ENCODE peak calls at places on chromosomes 16 and 17, in eight cellular contexts. One of them, this sample, is unnamed.

GRCh38 chr17:48528153-48528912 is 2.5 kb downstream of the HOXB1 start:
- DNase-seq in IMR-90: no peak
- DNase-seq in stomach: no peak
- DNase-seq in neural crest cell: no peak
- DNase-seq in ovary: no peak
- DNase-seq in astrocyte of the spinal cord: no peak
- DNase-seq in transverse colon: no peak
- DNase-seq in thoracic aorta: no peak
- DNase-seq in this sample: no peak

GRCh38 chr17:82188001-82188961 is 24.4 kb downstream of the CCDC57 start:
- DNase-seq in stomach: no peak
- DNase-seq in thoracic aorta: no peak
- DNase-seq in transverse colon: no peak
- DNase-seq in ovary: no peak
- DNase-seq in neural crest cell: no peak
- DNase-seq in astrocyte of the spinal cord: no peak
- DNase-seq in IMR-90: no peak
- DNase-seq in this sample: no peak

GRCh38 chr16:79601978-79602609 is 1.6 kb upstream of the MAF start:
- DNase-seq in astrocyte of the spinal cord: peak
- DNase-seq in ovary: peak
- DNase-seq in stomach: peak
- DNase-seq in IMR-90: peak
- DNase-seq in transverse colon: peak
- DNase-seq in thoracic aorta: peak
- DNase-seq in neural crest cell: peak
- DNase-seq in this sample: peak

GRCh38 chr17:50501054-50501453 is 7.2 kb upstream of the MYCBPAP start:
- DNase-seq in neural crest cell: peak
- DNase-seq in stomach: peak
- DNase-seq in transverse colon: peak
- DNase-seq in thoracic aorta: no peak
- DNase-seq in ovary: no peak
- DNase-seq in astrocyte of the spinal cord: no peak
- DNase-seq in IMR-90: no peak
- DNase-seq in this sample: no peak

GRCh38 chr17:6376901-6377300 is 58.0 kb downstream of the AIPL1 start:
- DNase-seq in thoracic aorta: no peak
- DNase-seq in IMR-90: no peak
- DNase-seq in ovary: no peak
- DNase-seq in neural crest cell: peak
- DNase-seq in astrocyte of the spinal cord: no peak
- DNase-seq in stomach: no peak
- DNase-seq in transverse colon: no peak
- DNase-seq in this sample: no peak

GRCh38 chr16:70298988-70299938 is at the start of gene DDX19B:
- DNase-seq in ovary: peak
- DNase-seq in neural crest cell: peak
- DNase-seq in IMR-90: peak
- DNase-seq in transverse colon: peak
- DNase-seq in astrocyte of the spinal cord: peak
- DNase-seq in stomach: peak
- DNase-seq in thoracic aorta: peak
- DNase-seq in this sample: peak

GRCh38 chr16:27526169-27526568 is 23.5 kb downstream of the GTF3C1 start:
- DNase-seq in transverse colon: no peak
- DNase-seq in astrocyte of the spinal cord: no peak
- DNase-seq in IMR-90: no peak
- DNase-seq in ovary: no peak
- DNase-seq in neural crest cell: no peak
- DNase-seq in stomach: peak
- DNase-seq in thoracic aorta: no peak
- DNase-seq in this sample: peak

GRCh38 chr16:66007717-66008116 is 358.8 kb upstream of the CDH5 start:
- DNase-seq in transverse colon: no peak
- DNase-seq in thoracic aorta: no peak
- DNase-seq in neural crest cell: no peak
- DNase-seq in stomach: no peak
- DNase-seq in IMR-90: peak
- DNase-seq in astrocyte of the spinal cord: peak
- DNase-seq in ovary: no peak
- DNase-seq in this sample: no peak

GRCh38 chr17:47831934-47832327 is 461 bp downstream of the LRRC46 start:
- DNase-seq in neural crest cell: no peak
- DNase-seq in astrocyte of the spinal cord: no peak
- DNase-seq in thoracic aorta: no peak
- DNase-seq in stomach: no peak
- DNase-seq in IMR-90: no peak
- DNase-seq in ovary: no peak
- DNase-seq in transverse colon: peak
- DNase-seq in this sample: no peak

GRCh38 chr16:60203525-60204124 is 1469.5 kb upstream of the GOT2 start:
- DNase-seq in transverse colon: no peak
- DNase-seq in stomach: no peak
- DNase-seq in ovary: no peak
- DNase-seq in neural crest cell: no peak
- DNase-seq in IMR-90: peak
- DNase-seq in thoracic aorta: no peak
- DNase-seq in astrocyte of the spinal cord: peak
- DNase-seq in this sample: no peak
- TF ChIP-seq CTCF in transverse colon: peak
- TF ChIP-seq CTCF in stomach: no peak
- TF ChIP-seq CTCF in ovary: no peak
- TF ChIP-seq CTCF in neural crest cell: peak
- TF ChIP-seq CTCF in IMR-90: peak
- TF ChIP-seq CTCF in thoracic aorta: peak
- TF ChIP-seq CTCF in astrocyte of the spinal cord: peak
- TF ChIP-seq CTCF in this sample: peak

GRCh38 chr17:67157732-67158639 is 87.0 kb downstream of the HELZ start:
- DNase-seq in ovary: no peak
- DNase-seq in IMR-90: peak
- DNase-seq in neural crest cell: no peak
- DNase-seq in transverse colon: no peak
- DNase-seq in astrocyte of the spinal cord: peak
- DNase-seq in stomach: no peak
- DNase-seq in thoracic aorta: no peak
- DNase-seq in this sample: no peak
- TF ChIP-seq CTCF in ovary: no peak
- TF ChIP-seq CTCF in IMR-90: peak
- TF ChIP-seq CTCF in neural crest cell: peak
- TF ChIP-seq CTCF in transverse colon: no peak
- TF ChIP-seq CTCF in astrocyte of the spinal cord: peak
- TF ChIP-seq CTCF in stomach: no peak
- TF ChIP-seq CTCF in thoracic aorta: no peak
- TF ChIP-seq CTCF in this sample: no peak

GRCh38 chr17:16419074-16419928 is 3.9 kb downstream of the TRPV2 start:
- DNase-seq in ovary: no peak
- DNase-seq in IMR-90: peak
- DNase-seq in transverse colon: no peak
- DNase-seq in thoracic aorta: no peak
- DNase-seq in astrocyte of the spinal cord: peak
- DNase-seq in stomach: no peak
- DNase-seq in neural crest cell: no peak
- DNase-seq in this sample: no peak
- TF ChIP-seq CTCF in ovary: no peak
- TF ChIP-seq CTCF in IMR-90: no peak
- TF ChIP-seq CTCF in transverse colon: no peak
- TF ChIP-seq CTCF in thoracic aorta: no peak
- TF ChIP-seq CTCF in astrocyte of the spinal cord: no peak
- TF ChIP-seq CTCF in stomach: no peak
- TF ChIP-seq CTCF in neural crest cell: no peak
- TF ChIP-seq CTCF in this sample: no peak

GRCh38 chr17:2028234-2028614 is 1.7 kb upstream of the DPH1 start:
- DNase-seq in neural crest cell: no peak
- DNase-seq in stomach: no peak
- DNase-seq in astrocyte of the spinal cord: no peak
- DNase-seq in transverse colon: no peak
- DNase-seq in ovary: no peak
- DNase-seq in IMR-90: no peak
- DNase-seq in thoracic aorta: no peak
- DNase-seq in this sample: no peak

GRCh38 chr17:2027528-2028233 is 2.3 kb upstream of the DPH1 start:
- DNase-seq in IMR-90: no peak
- DNase-seq in neural crest cell: no peak
- DNase-seq in stomach: no peak
- DNase-seq in thoracic aorta: no peak
- DNase-seq in astrocyte of the spinal cord: no peak
- DNase-seq in ovary: no peak
- DNase-seq in transverse colon: no peak
- DNase-seq in this sample: no peak

GRCh38 chr17:2030779-2031163 is 818 bp downstream of the DPH1 start:
- DNase-seq in ovary: no peak
- DNase-seq in astrocyte of the spinal cord: no peak
- DNase-seq in transverse colon: peak
- DNase-seq in thoracic aorta: no peak
- DNase-seq in stomach: no peak
- DNase-seq in neural crest cell: no peak
- DNase-seq in IMR-90: no peak
- DNase-seq in this sample: no peak

GRCh38 chr17:2029911-2030778 is at the start of gene DPH1:
- DNase-seq in ovary: peak
- DNase-seq in stomach: peak
- DNase-seq in thoracic aorta: no peak
- DNase-seq in astrocyte of the spinal cord: peak
- DNase-seq in IMR-90: peak
- DNase-seq in transverse colon: peak
- DNase-seq in neural crest cell: peak
- DNase-seq in this sample: peak

GRCh38 chr17:2028737-2029136 is 1.2 kb upstream of the DPH1 start:
- DNase-seq in thoracic aorta: no peak
- DNase-seq in IMR-90: no peak
- DNase-seq in transverse colon: no peak
- DNase-seq in stomach: no peak
- DNase-seq in ovary: no peak
- DNase-seq in neural crest cell: no peak
- DNase-seq in astrocyte of the spinal cord: no peak
- DNase-seq in this sample: no peak
- TF ChIP-seq CTCF in thoracic aorta: no peak
- TF ChIP-seq CTCF in IMR-90: no peak
- TF ChIP-seq CTCF in transverse colon: no peak
- TF ChIP-seq CTCF in stomach: no peak
- TF ChIP-seq CTCF in ovary: no peak
- TF ChIP-seq CTCF in neural crest cell: no peak
- TF ChIP-seq CTCF in astrocyte of the spinal cord: no peak
- TF ChIP-seq CTCF in this sample: no peak

GRCh38 chr16:89048871-89049422 is 44.7 kb upstream of the ACSF3 start:
- DNase-seq in IMR-90: no peak
- DNase-seq in stomach: no peak
- DNase-seq in astrocyte of the spinal cord: no peak
- DNase-seq in transverse colon: no peak
- DNase-seq in neural crest cell: no peak
- DNase-seq in ovary: no peak
- DNase-seq in thoracic aorta: no peak
- DNase-seq in this sample: no peak

GRCh38 chr16:89047331-89048086 is 46.1 kb upstream of the ACSF3 start:
- DNase-seq in astrocyte of the spinal cord: no peak
- DNase-seq in transverse colon: no peak
- DNase-seq in stomach: no peak
- DNase-seq in ovary: no peak
- DNase-seq in neural crest cell: no peak
- DNase-seq in thoracic aorta: no peak
- DNase-seq in IMR-90: no peak
- DNase-seq in this sample: no peak

GRCh38 chr16:89049484-89050118 is 44.1 kb upstream of the ACSF3 start:
- DNase-seq in neural crest cell: no peak
- DNase-seq in astrocyte of the spinal cord: no peak
- DNase-seq in stomach: no peak
- DNase-seq in thoracic aorta: no peak
- DNase-seq in IMR-90: no peak
- DNase-seq in ovary: no peak
- DNase-seq in transverse colon: no peak
- DNase-seq in this sample: no peak

GRCh38 chr16:89046491-89046890 is 47.2 kb upstream of the ACSF3 start:
- DNase-seq in thoracic aorta: no peak
- DNase-seq in neural crest cell: no peak
- DNase-seq in IMR-90: no peak
- DNase-seq in stomach: no peak
- DNase-seq in ovary: no peak
- DNase-seq in astrocyte of the spinal cord: no peak
- DNase-seq in transverse colon: no peak
- DNase-seq in this sample: no peak

GRCh38 chr16:89048087-89048729 is 45.4 kb upstream of the ACSF3 start:
- DNase-seq in thoracic aorta: no peak
- DNase-seq in ovary: no peak
- DNase-seq in transverse colon: no peak
- DNase-seq in neural crest cell: no peak
- DNase-seq in stomach: no peak
- DNase-seq in astrocyte of the spinal cord: no peak
- DNase-seq in IMR-90: no peak
- DNase-seq in this sample: no peak
- TF ChIP-seq CTCF in thoracic aorta: no peak
- TF ChIP-seq CTCF in ovary: no peak
- TF ChIP-seq CTCF in transverse colon: no peak
- TF ChIP-seq CTCF in neural crest cell: no peak
- TF ChIP-seq CTCF in stomach: no peak
- TF ChIP-seq CTCF in astrocyte of the spinal cord: no peak
- TF ChIP-seq CTCF in IMR-90: no peak
- TF ChIP-seq CTCF in this sample: no peak

This sample was measured in mesothelial cell of epicardium.